ENCODE peak calls at places on chromosomes 13 and 19, in nine cellular contexts. T, I, G, Q, N, Z, S, B and R are unnamed samples.

GRCh38 chr13:44155422-44156293 is 218.0 kb upstream of the SERP2 start:
- DNase-seq in Q (peak), I (peak), T (peak), Z (peak), S (peak), B (no peak), G (peak), N (peak), R (no peak)

GRCh38 chr13:27006519-27007161 is 165.0 kb downstream of the USP12 start:
- DNase-seq in I (peak), Z (peak), B (no peak), G (no peak), Q (peak), N (peak), T (no peak), S (no peak), R (no peak)

GRCh38 chr13:110564472-110564985 is 3.0 kb upstream of the RAB20 start:
- DNase-seq in S (no peak), B (no peak), I (no peak), Z (no peak), Q (no peak), N (no peak), T (no peak), G (no peak), R (no peak)

GRCh38 chr19:2303209-2303798 is 4.7 kb downstream of the LINGO3 start:
- DNase-seq in T (no peak), I (no peak), N (no peak), G (no peak), S (no peak), Z (no peak), Q (no peak), B (no peak), R (no peak)

GRCh38 chr19:1163934-1164683 is 10.0 kb downstream of the SBNO2 start:
- DNase-seq in N (no peak), B (no peak), T (no peak), S (no peak), Q (no peak), Z (no peak), G (no peak), I (no peak), R (no peak)

GRCh38 chr13:81138353-81138995 is 797.5 kb upstream of the SPRY2 start:
- DNase-seq in B (no peak), Z (peak), G (no peak), Q (no peak), N (no peak), S (no peak), T (no peak), I (no peak), R (no peak)

GRCh38 chr13:43132228-43132627 is 108.8 kb downstream of the DNAJC15 start:
- DNase-seq in I (peak), N (peak), Z (peak), B (peak), Q (peak), S (no peak), T (no peak), G (no peak), R (no peak)

GRCh38 chr19:3109491-3109890 is 15.3 kb downstream of the GNA11 start:
- DNase-seq in Q (no peak), I (no peak), N (no peak), Z (no peak), T (no peak), G (no peak), B (no peak), S (no peak), R (no peak)

GRCh38 chr13:77871596-77871995 is 47.0 kb downstream of the EDNRB start:
- DNase-seq in G (no peak), I (no peak), B (no peak), N (no peak), T (no peak), Q (no peak), Z (no peak), S (no peak), R (no peak)

GRCh38 chr19:3520166-3521103 is 14.3 kb downstream of the FZR1 start:
- DNase-seq in Q (no peak), Z (no peak), T (no peak), S (no peak), G (peak), N (no peak), B (no peak), I (no peak), R (no peak)

GRCh38 chr19:29255006-29255405 is 42.1 kb upstream of the UQCRFS1 start:
- DNase-seq in I (no peak), G (no peak), B (no peak), N (no peak), Z (no peak), T (no peak), Q (no peak), S (no peak), R (no peak)

GRCh38 chr19:35458192-35458591 is 10.1 kb downstream of the FFAR2 start:
- DNase-seq in N (no peak), G (no peak), Q (no peak), T (no peak), Z (no peak), B (no peak), S (no peak), I (no peak), R (no peak)

GRCh38 chr19:35460608-35461007 is 12.6 kb downstream of the FFAR2 start:
- DNase-seq in N (no peak), I (no peak), Z (no peak), G (no peak), S (no peak), B (no peak), T (no peak), Q (no peak), R (no peak)

GRCh38 chr19:35459414-35460082 is 11.5 kb downstream of the FFAR2 start:
- DNase-seq in G (no peak), T (peak), N (peak), B (no peak), I (no peak), S (no peak), Z (peak), Q (no peak), R (no peak)

GRCh38 chr19:35457173-35457572 is 9.1 kb downstream of the FFAR2 start:
- DNase-seq in S (no peak), T (no peak), G (no peak), B (no peak), Z (no peak), N (no peak), I (no peak), Q (no peak), R (no peak)

GRCh38 chr19:35458821-35459391 is 10.8 kb downstream of the FFAR2 start:
- DNase-seq in Q (no peak), Z (no peak), S (no peak), G (no peak), I (no peak), T (no peak), N (no peak), B (no peak), R (no peak)
- TF ChIP-seq CTCF in Q (no peak), Z (no peak), S (no peak), G (no peak), I (no peak), T (no peak), N (no peak), B (no peak), R (no peak)

DNA sequence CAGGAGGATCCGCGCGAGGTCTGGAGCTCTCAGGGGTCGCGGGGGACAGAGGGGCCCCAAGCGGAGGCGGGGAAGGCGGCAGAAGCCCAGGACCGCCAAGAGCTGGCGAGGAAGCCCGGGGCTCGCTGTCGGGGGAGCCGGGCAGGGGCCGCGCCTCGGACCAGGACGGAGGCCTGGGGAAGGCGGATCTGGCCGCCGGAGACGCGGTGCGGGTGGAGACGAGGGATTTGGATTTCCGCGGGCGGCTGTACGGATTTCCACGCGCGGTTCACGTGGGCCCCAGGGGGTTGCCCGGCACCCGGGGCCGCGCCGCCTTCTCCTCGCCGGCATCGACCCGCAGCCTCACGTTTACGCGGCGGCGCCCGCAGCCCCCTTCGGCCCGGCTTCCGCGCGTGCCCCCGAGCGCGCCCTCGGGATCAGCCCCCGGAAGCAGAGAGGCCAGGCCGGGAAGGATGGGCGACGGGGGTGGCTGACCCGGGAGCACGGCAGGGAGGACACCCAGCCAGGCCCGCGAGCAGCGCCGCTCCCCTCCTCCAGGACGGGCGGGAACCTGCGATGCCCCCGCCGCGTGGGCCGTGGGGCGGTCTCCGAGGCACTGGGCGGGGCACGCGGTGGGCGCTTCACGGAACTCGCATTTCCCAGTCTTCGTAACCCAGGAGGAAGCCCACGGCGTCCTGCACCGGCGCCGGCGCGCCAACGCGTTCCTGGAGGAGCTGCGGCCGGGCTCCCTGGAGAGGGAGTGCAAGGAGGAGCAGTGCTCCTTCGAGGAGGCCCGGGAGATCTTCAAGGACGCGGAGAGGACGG is 4.7 kb downstream of the F7 start:
- DNase-seq in Q (peak), B (no peak), G (no peak), N (no peak), I (no peak), Z (peak), T (no peak), S (no peak), R (no peak)
- H3K4me3 ChIP-seq in Q (no peak), B (peak), G (peak), N (no peak), I (peak), Z (peak), T (peak), S (no peak), R (no peak)

DNA sequence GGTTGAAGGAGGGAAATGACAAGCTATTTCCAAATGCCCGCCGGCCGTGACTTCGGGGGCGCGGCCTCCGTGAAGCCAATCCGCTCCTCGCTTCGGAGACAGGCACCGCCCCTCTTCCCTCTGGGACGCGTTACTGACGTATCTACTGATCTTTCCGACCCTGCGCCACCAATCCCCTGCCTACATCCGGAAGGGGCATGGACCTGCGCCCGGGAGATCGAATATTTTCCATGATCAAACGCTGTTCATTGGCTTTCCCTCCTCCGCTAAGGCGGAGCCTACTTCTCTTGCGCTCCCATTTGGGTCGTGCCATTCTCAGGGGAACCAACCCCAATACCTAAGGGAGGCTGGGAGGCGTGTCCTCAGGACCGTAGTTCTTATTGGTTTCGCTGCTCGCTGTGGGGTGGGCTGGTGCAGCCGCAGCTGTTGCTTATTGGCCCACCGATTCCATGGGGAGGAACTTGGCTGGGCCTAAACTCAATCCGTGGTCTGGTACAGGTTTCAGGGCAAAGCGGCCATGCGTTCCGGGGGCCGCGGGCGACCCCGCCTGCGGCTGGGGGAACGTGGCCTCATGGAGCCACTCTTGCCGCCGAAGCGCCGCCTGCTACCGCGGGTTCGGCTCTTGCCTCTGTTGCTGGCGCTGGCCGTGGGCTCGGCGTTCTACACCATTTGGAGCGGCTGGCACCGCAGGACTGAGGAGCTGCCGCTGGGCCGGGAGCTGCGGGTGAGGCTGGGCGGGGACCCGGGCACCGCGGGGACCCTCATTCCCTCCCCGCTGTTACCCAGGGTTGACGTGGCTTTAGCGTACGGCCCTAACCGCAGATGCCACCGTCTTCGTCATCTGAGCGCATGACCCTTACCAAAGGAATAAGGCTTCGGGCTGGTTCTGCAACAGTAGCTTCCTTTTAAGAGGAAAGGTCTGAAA is at the start of gene QPCTL:
- DNase-seq in T (peak), I (peak), B (peak), S (peak), Z (peak), N (peak), G (peak), Q (peak), R (peak)
- TF ChIP-seq CTCF in T (no peak), I (no peak), B (no peak), S (no peak), Z (no peak), N (no peak), G (no peak), Q (no peak), R (no peak)

DNA sequence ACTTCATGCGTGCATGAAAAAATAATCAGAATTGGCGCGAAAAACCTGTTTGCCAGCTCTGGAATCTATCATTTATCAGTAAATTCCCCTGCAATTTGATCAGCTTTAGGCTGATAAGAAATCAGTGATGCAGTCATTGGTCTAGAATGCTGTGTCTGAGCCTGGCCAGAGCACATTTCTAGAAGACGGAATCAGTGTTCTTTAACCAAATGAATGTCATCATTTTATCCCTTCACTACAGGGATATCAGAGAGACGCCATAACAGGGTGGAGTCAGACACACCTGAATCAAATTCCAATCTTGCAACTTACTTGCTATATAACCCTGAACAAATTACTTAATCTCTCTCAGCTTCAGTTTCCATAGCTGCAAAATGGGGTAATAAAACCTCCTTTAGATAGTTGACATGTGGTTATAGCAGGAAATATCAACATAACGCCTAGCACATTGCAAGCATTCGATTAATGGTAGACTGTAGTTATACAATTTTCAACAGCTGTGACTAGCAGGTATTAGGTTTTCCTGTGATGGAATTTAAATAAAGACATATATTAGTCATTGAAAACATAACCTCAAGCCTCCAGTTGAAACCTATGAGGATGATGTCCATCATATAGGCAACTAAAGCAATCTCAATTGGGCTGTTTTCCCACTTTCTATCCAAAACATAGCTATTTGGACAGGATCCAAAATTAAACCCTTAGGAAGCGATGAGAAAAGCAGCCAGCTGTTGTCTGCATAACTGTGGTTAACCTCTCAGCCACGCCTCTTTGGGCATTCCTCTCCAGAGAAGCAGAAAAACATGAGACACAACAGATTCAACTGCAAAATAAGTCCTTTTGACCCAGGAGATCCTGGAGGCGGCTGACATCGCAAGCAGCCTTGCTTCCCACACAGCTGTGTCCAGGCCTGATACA is 51.6 kb upstream of the UBL3 start:
- DNase-seq in I (peak), S (no peak), N (peak), G (no peak), Z (peak), Q (peak), T (no peak), B (no peak), R (peak)
- H3K4me3 ChIP-seq in I (no peak), S (no peak), N (no peak), G (no peak), Z (no peak), Q (no peak), T (peak), B (no peak), R (no peak)

DNA sequence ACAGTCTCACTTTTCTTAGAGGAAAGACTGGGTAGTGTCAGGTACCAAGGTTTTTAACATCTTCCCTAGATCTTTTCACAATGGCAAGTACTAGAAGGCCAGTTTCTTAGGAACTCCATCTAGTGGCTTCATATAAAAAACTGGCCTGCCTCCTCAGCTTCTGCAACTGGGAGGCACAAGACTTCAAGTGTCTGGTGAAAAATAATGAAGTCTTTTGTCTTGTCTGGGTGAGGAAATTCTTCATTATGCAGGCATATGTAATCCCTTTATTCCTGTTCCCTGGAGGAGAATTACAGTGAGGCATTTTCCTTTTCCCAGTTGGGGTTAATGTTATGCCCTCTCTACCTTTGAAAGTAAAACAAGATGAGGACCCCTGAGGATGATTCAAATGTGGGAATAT is 300.5 kb downstream of the NALCN start:
- DNase-seq in Z (peak), N (peak), I (peak), Q (peak), S (no peak), G (no peak), T (no peak), B (no peak), R (no peak)
- TF ChIP-seq CTCF in Z (peak), N (peak), I (peak), Q (no peak), S (peak), G (no peak), T (no peak), B (peak), R (no peak)

GRCh38 chr13:95643814-95644598 is 500 bp downstream of the DZIP1 start:
- DNase-seq in B (no peak), Z (peak), S (no peak), T (peak), N (peak), I (peak), G (no peak), Q (peak), R (no peak)

GRCh38 chr13:95643471-95643813 is 1.1 kb downstream of the DZIP1 start:
- DNase-seq in S (no peak), Q (peak), G (no peak), N (peak), Z (peak), T (no peak), B (no peak), I (peak), R (no peak)

GRCh38 chr13:95643009-95643408 is 1.5 kb downstream of the DZIP1 start:
- DNase-seq in Z (no peak), Q (no peak), G (no peak), N (no peak), I (no peak), T (no peak), B (no peak), S (no peak), R (no peak)

GRCh38 chr13:95641291-95641811 is 3.2 kb downstream of the DZIP1 start:
- DNase-seq in Q (peak), S (no peak), Z (no peak), B (no peak), G (no peak), N (peak), I (no peak), T (peak), R (no peak)

GRCh38 chr13:95641961-95642621 is 2.4 kb downstream of the DZIP1 start:
- DNase-seq in N (peak), I (peak), Q (peak), T (peak), Z (peak), B (no peak), G (no peak), S (no peak), R (no peak)
- H3K4me3 ChIP-seq in N (peak), I (peak), Q (peak), T (peak), Z (peak), B (peak), G (peak), S (peak), R (peak)

GRCh38 chr13:106187092-106187491 is 348.4 kb downstream of the EFNB2 start:
- DNase-seq in Q (peak), I (no peak), G (no peak), S (no peak), T (no peak), N (peak), B (no peak), Z (no peak), R (no peak)
- TF ChIP-seq CTCF in Q (no peak), I (no peak), G (no peak), S (no peak), T (no peak), N (no peak), B (no peak), Z (no peak), R (no peak)

DNA sequence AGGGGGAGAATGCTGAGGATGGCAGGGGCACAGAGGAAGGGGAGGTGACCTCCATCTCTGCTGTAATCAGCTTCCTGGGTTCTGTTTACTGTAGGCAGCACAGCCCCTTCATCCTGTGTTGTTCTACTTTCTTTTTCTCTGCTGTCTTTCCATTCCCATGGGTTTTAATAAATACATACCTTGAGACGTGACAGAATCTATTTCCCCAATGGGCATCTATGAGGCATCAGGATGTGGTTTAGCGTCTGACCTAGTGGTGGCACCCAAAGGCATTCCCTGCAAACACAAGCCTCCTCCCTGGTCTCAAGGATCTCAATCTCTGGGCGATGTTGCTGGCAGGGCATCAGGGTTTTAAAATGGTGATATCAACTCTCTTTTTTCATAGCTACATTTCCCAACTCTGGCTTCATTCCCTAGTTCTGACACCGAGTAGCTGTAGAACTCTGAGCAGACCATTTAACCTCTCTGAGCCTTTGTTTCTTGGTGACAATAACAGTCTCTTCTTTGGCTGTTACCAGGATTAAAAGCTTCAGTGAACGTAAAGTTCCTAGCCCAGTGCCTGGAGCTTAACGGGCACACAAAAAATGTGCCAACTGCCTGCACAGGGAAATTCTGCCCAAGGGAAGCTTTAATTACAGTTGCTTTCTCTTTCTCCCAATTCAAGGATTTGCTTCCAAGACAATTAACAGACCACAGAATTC is 60.9 kb downstream of the ALOX5AP start:
- DNase-seq in G (no peak), T (no peak), N (peak), Q (peak), Z (peak), B (no peak), S (no peak), I (peak), R (no peak)
- H3K4me3 ChIP-seq in G (no peak), T (no peak), N (no peak), Q (peak), Z (no peak), B (no peak), S (no peak), I (no peak), R (no peak)